ENCODE peak calls at places on chromosome 16, in nine cellular contexts. X, R, Y, Q, J, O, C, E and L are unnamed samples.

GRCh38 chr16:86590501-86591144 is 12.3 kb downstream of the FOXL1 start:
- DNase-seq in Q (no peak), X (peak), C (no peak), R (no peak), E (no peak), O (no peak), J (no peak), Y (no peak), L (no peak)

GRCh38 chr16:4936181-4936990 is 562 bp downstream of the PPL start:
- DNase-seq in C (no peak), E (no peak), X (peak), Q (peak), R (no peak), O (peak), J (peak), Y (no peak), L (peak)

GRCh38 chr16:83068686-83069085 is 441.9 kb downstream of the CDH13 start:
- DNase-seq in Y (no peak), O (no peak), Q (no peak), J (no peak), E (no peak), C (peak), X (no peak), R (no peak), L (no peak)

GRCh38 chr16:23145608-23146007 is 3.6 kb downstream of the USP31 start:
- DNase-seq in X (no peak), J (no peak), C (peak), Q (no peak), E (no peak), O (no peak), Y (no peak), R (no peak), L (peak)

GRCh38 chr16:14249291-14250032 is 178.3 kb downstream of the MRTFB start:
- DNase-seq in C (peak), X (peak), Q (no peak), O (no peak), R (peak), J (peak), Y (peak), E (peak), L (peak)

GRCh38 chr16:75063549-75064082 is 53.0 kb downstream of the LDHD start:
- DNase-seq in R (no peak), Q (no peak), Y (no peak), X (no peak), J (no peak), E (no peak), C (no peak), O (no peak), L (no peak)

GRCh38 chr16:88195021-88195581 is 187.7 kb upstream of the ZNF469 start:
- DNase-seq in R (no peak), Q (no peak), E (no peak), X (peak), Y (no peak), O (no peak), J (no peak), C (no peak), L (no peak)

GRCh38 chr16:66520406-66521194 is 29.3 kb downstream of the TK2 start:
- DNase-seq in O (peak), C (no peak), R (no peak), E (no peak), Q (peak), Y (no peak), X (no peak), J (no peak), L (no peak)

GRCh38 chr16:87628246-87628923 is 26.1 kb downstream of the JPH3 start:
- DNase-seq in O (no peak), Y (no peak), C (no peak), R (no peak), X (no peak), J (no peak), Q (no peak), E (no peak), L (no peak)

GRCh38 chr16:73183678-73184092 is 135.8 kb upstream of the ZFHX3 start:
- DNase-seq in C (no peak), E (no peak), Y (no peak), R (no peak), O (no peak), Q (no peak), J (no peak), X (peak), L (no peak)

GRCh38 chr16:55775857-55776256 is 57.0 kb downstream of the CES1 start:
- DNase-seq in E (no peak), C (no peak), Q (no peak), X (no peak), J (no peak), O (no peak), Y (no peak), R (no peak), L (no peak)

GRCh38 chr16:70695351-70696070 is 9.7 kb upstream of the MTSS2 start:
- DNase-seq in C (no peak), R (peak), E (no peak), Y (peak), J (peak), O (peak), X (no peak), Q (peak), L (no peak)

GRCh38 chr16:88638323-88639230 is at the start of gene IL17C:
- DNase-seq in E (no peak), Q (no peak), R (no peak), J (no peak), X (no peak), O (no peak), C (no peak), Y (no peak), L (peak)

GRCh38 chr16:85215478-85216120 is 103.3 kb upstream of the CIBAR2 start:
- DNase-seq in C (no peak), Q (no peak), Y (no peak), R (no peak), O (no peak), E (no peak), J (no peak), X (no peak), L (no peak)

GRCh38 chr16:17382514-17382913 is 88.2 kb downstream of the XYLT1 start:
- DNase-seq in E (no peak), Y (no peak), J (peak), O (no peak), C (no peak), Q (no peak), R (no peak), X (no peak), L (no peak)

GRCh38 chr16:22035094-22035675 is 27.3 kb downstream of the MOSMO start:
- DNase-seq in Q (no peak), E (no peak), O (no peak), X (no peak), J (peak), C (no peak), Y (no peak), R (no peak), L (no peak)

GRCh38 chr16:89025636-89026035 is 48.6 kb upstream of the CBFA2T3 start:
- DNase-seq in O (no peak), C (no peak), R (no peak), Q (no peak), J (no peak), Y (no peak), X (no peak), E (no peak), L (no peak)

GRCh38 chr16:57025941-57026777 is 36.8 kb downstream of the NLRC5 start:
- DNase-seq in J (no peak), Q (peak), O (no peak), Y (no peak), X (no peak), E (no peak), C (no peak), R (no peak), L (no peak)

GRCh38 chr16:57150682-57151330 is 35.0 kb downstream of the PSME3IP1 start:
- DNase-seq in Y (no peak), Q (no peak), C (no peak), X (no peak), E (no peak), J (no peak), O (no peak), R (no peak), L (no peak)

GRCh38 chr16:75042423-75043174 is 43.8 kb downstream of the ZNRF1 start:
- DNase-seq in X (no peak), O (no peak), R (no peak), E (no peak), Q (no peak), J (no peak), C (no peak), Y (no peak), L (no peak)

GRCh38 chr16:64481497-64481896 is 640.4 kb downstream of the CDH11 start:
- DNase-seq in C (peak), X (no peak), J (no peak), Y (no peak), E (no peak), R (no peak), Q (no peak), O (no peak), L (no peak)

GRCh38 chr16:66961065-66961744 is at the start of gene CES3:
- DNase-seq in O (peak), Y (peak), R (peak), J (peak), Q (peak), E (no peak), C (peak), X (peak), L (peak)

GRCh38 chr16:159136-159849 is 6.5 kb upstream of the HBM start:
- DNase-seq in Q (no peak), O (no peak), Y (no peak), C (no peak), R (no peak), X (no peak), J (no peak), E (no peak), L (no peak)

GRCh38 chr16:68383858-68384257 is 64.5 kb downstream of the SMPD3 start:
- DNase-seq in Q (peak), C (no peak), O (no peak), J (no peak), E (no peak), R (no peak), Y (no peak), X (no peak), L (no peak)

GRCh38 chr16:68382296-68382718 is 66.0 kb downstream of the SMPD3 start:
- DNase-seq in R (no peak), X (no peak), E (no peak), C (peak), O (no peak), Q (peak), Y (peak), J (no peak), L (no peak)

GRCh38 chr16:68386628-68387027 is 61.7 kb downstream of the SMPD3 start:
- DNase-seq in C (no peak), E (no peak), O (no peak), R (no peak), J (no peak), Y (no peak), X (peak), Q (peak), L (no peak)

GRCh38 chr16:68385371-68385770 is 62.9 kb downstream of the SMPD3 start:
- DNase-seq in O (no peak), J (no peak), X (no peak), R (no peak), E (no peak), Q (no peak), Y (no peak), C (no peak), L (no peak)

DNA sequence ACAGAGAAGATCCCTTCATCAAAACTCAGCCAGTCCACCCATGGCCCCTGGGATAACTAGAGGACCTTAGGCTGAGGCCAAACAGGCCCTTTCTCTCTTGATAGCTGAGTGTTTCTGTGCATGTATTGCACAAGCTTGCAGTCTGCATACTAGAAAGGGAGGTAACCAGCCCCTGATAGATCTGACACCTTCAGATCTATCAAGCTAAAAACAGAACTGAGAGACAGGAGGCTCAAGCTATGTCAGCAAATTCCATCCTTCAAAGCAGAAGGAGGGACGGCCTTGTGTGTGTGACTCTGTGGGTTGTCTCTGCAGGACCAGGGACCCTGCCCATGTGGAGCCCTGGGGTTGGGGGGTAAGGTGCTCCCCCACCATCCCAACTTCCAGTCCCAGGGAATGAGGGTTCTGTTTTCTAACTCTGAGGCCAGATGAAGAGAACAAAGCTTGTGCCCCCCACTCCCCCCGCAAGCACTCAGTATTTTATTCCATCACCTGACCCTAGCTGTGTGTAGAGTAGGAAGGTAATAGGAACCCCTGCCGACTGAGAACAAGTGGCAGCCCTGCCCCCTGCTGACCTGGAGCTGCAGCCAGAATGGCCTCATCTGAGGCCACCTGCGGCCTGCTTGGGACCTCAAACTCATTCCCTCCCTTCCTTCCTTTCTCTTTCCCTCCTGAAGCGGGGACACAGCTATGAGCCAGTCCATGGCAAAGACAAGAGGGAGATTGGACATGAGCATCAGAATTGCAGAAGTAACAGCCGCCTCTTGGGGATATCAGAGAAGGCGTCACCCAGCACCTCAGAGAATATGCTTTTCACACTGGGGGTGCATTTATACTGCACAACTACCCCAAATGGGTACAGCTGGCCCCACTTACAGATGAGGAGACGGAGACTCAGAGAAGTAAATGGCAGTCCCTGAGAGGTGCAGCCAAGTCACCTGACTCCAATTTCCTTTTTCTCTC is 63.7 kb downstream of the SMPD3 start:
- DNase-seq in Y (no peak), C (no peak), J (peak), O (no peak), Q (peak), X (no peak), R (no peak), E (no peak), L (no peak)
- TF ChIP-seq CTCF in Y (no peak), C (no peak), J (no peak), O (no peak), Q (no peak), X (no peak), R (no peak), E (no peak), L (no peak)

GRCh38 chr16:2485811-2486507 is 11.0 kb downstream of the TBC1D24 start:
- DNase-seq in R (no peak), Q (peak), J (no peak), O (no peak), C (no peak), E (no peak), X (no peak), Y (no peak), L (no peak)

GRCh38 chr16:2482181-2483107 is 7.5 kb downstream of the TBC1D24 start:
- DNase-seq in Q (peak), O (no peak), X (no peak), C (no peak), E (peak), J (no peak), R (no peak), Y (no peak), L (no peak)

GRCh38 chr16:2484898-2485508 is 10.1 kb downstream of the TBC1D24 start:
- DNase-seq in R (no peak), Q (no peak), Y (no peak), O (no peak), X (peak), C (no peak), E (no peak), J (no peak), L (no peak)

GRCh38 chr16:2483160-2483559 is 8.2 kb downstream of the TBC1D24 start:
- DNase-seq in J (no peak), X (no peak), C (no peak), R (no peak), Y (no peak), O (no peak), Q (peak), E (no peak), L (no peak)

DNA sequence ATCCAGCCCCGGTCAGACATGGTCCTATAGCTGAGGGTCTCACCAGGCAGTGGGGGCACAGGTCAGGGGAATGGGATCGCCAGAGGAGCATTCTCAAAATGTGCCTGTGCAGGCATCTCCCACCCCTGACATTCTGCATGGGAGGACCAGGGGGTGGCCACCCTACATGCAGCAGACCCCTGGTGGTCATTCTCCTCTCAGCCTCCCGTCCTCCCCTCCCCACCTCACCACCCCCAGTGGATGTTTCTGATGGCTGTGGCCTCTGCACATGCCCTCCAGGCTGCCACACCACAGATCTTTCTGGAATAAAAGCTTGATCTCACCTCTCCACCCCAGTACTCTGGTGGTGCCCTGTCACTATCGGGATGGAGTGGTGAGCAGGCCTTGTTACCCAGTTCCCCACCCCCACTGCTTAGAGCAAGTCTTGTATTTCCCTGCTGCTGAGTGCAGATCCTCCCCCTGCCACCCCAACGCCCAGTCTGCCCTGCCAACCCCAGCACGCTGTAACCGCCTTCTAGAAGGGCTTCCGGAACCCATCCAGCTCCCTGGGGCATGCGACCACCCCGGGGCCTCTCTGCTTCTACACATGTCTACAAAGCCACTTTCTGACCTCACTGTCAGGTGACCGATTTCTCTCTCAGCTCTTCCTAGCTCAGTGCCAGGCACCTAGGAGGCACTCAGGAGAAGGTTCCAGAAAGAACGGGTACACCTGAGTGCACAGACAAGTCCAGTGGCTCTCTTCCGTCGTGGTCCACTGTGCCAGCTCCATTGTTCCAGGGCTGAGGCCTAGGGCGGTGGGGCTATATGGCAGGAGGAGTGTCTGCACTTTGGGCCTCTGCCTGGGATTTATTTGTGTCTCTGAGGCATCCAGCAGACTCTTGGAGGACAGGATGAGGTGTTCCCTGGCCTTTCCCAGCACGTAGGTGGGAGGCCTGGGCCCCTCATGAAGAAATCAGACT is 9.3 kb downstream of the TBC1D24 start:
- DNase-seq in Q (no peak), C (no peak), X (no peak), R (no peak), O (no peak), Y (no peak), E (no peak), J (no peak), L (no peak)
- H3K27ac ChIP-seq in Q (no peak), C (no peak), X (peak), R (no peak), O (no peak), Y (no peak), E (no peak), J (peak), L (peak)

GRCh38 chr16:24440296-24440695 is 99.1 kb upstream of the RBBP6 start:
- DNase-seq in O (no peak), C (no peak), J (no peak), Q (no peak), Y (no peak), R (no peak), E (no peak), X (no peak), L (no peak)
- TF ChIP-seq CTCF in O (no peak), C (no peak), J (no peak), Q (no peak), Y (no peak), R (no peak), E (no peak), X (no peak), L (no peak)

DNA sequence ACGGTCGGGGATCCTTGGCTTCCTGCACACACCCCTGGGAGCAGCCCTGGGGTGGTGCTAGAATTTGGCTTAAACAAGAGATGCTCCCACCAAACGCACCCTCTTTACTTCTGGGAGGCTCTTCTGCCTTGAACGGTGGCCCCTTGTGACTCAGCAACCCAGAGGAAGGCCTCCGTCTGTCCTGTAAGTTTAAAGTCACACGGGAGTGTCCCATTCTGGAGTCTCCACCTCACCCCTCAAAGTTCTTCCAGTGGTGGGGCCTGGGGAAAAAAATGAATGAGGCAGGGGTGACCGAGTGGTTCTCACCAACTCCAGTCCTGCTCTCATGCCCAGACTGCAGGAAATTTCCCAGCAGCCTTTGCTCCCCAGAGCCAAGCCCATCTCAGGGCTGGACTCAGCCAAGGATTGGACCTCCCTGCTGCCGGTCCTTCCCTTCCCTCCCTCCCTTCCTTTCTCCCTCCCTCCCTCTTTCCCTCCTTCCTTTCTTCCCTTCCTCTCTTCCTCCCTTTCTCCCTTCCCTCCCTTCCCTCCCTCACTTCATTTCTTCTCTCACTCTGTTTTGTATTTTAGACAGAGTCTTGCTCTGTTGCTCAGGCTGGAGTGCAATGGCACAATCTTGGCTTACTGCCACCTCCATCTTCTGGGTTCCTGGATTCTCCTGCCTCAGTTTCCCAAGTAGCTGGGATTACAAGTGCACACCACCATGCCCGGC is 11.4 kb downstream of the ITGAD start:
- DNase-seq in R (no peak), J (no peak), E (no peak), Y (peak), O (no peak), X (no peak), Q (no peak), C (peak), L (no peak)
- H3K27ac ChIP-seq in R (no peak), J (no peak), E (no peak), Y (peak), O (no peak), X (no peak), Q (no peak), C (no peak), L (no peak)

DNA sequence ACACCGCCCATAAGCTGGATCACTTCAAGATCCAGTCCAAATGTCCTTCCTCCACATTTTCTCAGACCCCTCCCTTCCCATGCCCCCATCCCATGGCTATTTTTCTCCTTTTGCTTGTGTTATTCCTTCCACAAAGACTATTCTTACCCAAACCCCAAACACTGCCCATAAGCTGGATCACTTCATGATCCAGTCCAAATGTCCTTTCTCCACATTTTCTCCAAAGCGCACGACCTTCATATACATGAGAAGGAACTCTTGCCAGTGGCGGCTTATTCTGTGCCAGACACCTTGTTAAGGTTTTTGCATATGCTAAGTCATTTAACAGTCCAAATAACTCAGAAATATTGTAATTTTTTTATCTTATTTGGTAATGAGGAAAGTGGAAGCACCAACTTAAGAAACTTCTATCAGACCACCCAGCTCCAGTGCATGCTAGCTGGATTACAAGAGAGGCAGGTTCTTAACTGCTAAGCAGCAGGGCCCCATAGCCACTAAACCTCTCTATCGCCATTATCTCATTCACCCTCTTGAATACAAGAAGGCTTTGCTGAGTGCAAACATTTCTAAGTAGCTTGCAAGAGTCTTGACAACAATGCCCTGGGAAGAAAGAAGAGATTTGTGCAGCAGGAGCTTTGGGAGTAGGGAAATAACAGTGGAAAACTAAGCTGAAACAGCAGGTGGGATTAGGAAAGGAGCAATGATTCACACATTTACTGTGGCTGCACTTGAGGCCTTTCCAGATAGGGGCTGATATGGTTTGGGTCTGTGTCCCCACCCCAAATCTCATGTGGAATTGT is 428.2 kb upstream of the MAF start:
- DNase-seq in C (no peak), J (peak), E (no peak), Y (no peak), O (no peak), Q (no peak), R (no peak), X (peak), L (no peak)
- TF ChIP-seq CTCF in C (no peak), J (no peak), E (no peak), Y (no peak), O (no peak), Q (no peak), R (no peak), X (no peak), L (no peak)